ENCODE peak calls at places on chromosomes 2 and 18, in eight cellular contexts. K, R, T, L, Y, A, D and X are unnamed samples. For H3K36me3, the result is how much of the 10 kb centered on the place peaks cover.

GRCh38 chr2:122523143-122523542 is 767.7 kb downstream of the TSN start:
- DNase-seq in K (no peak), R (peak), T (no peak), L (no peak), Y (no peak), A (no peak), D (no peak), X (no peak)

GRCh38 chr2:144325086-144325485 is 194.8 kb downstream of the ZEB2 start:
- DNase-seq in K (no peak), R (no peak), T (peak), L (no peak), Y (no peak), A (no peak), D (no peak), X (peak)

GRCh38 chr2:69149631-69150215 is 136.7 kb downstream of the ANTXR1 start:
- DNase-seq in K (peak), R (peak), T (peak), L (peak), Y (no peak), A (peak), D (peak), X (peak)

GRCh38 chr2:104847821-104848160 is 6.1 kb upstream of the POU3F3 start:
- DNase-seq in K (no peak), R (no peak), T (no peak), L (no peak), Y (no peak), A (no peak), D (no peak), X (no peak)

GRCh38 chr18:9173770-9174233 is 37.2 kb downstream of the ANKRD12 start:
- DNase-seq in K (no peak), R (no peak), T (no peak), L (no peak), Y (no peak), A (no peak), D (no peak), X (no peak)

GRCh38 chr18:58858591-58859468 is 5.8 kb upstream of the ZNF532 start:
- DNase-seq in K (no peak), R (no peak), T (peak), L (peak), Y (no peak), A (peak), D (peak), X (no peak)

GRCh38 chr2:212227755-212228154 is 310.8 kb downstream of the ERBB4 start:
- DNase-seq in K (no peak), R (peak), T (no peak), L (peak), Y (peak), A (no peak), D (no peak), X (peak)

GRCh38 chr2:68287580-68288441 is 31.9 kb downstream of the CNRIP1 start:
- DNase-seq in K (no peak), R (no peak), T (no peak), L (no peak), Y (peak), A (peak), D (no peak), X (no peak)

GRCh38 chr2:111634050-111634784 is 249.8 kb downstream of the ANAPC1 start:
- DNase-seq in K (no peak), R (no peak), T (no peak), L (no peak), Y (peak), A (no peak), D (no peak), X (no peak)

GRCh38 chr2:105262662-105263091 is 21.1 kb downstream of the GPR45 start:
- DNase-seq in K (no peak), R (no peak), T (no peak), L (no peak), Y (peak), A (no peak), D (no peak), X (no peak)

GRCh38 chr2:152974146-152974545 is 255.7 kb downstream of the ARL6IP6 start:
- DNase-seq in K (no peak), R (no peak), T (no peak), L (no peak), Y (no peak), A (no peak), D (no peak), X (no peak)

GRCh38 chr2:53633441-53633840 is 134.2 kb upstream of the CHAC2 start:
- DNase-seq in K (no peak), R (peak), T (no peak), L (no peak), Y (peak), A (no peak), D (no peak), X (peak)

GRCh38 chr2:63049291-63050185 is 1.1 kb upstream of the OTX1 start:
- DNase-seq in K (peak), R (no peak), T (no peak), L (no peak), Y (no peak), A (no peak), D (no peak), X (no peak)

GRCh38 chr2:136874258-136874657 is 108.9 kb downstream of the THSD7B start:
- DNase-seq in K (peak), R (no peak), T (no peak), L (no peak), Y (no peak), A (no peak), D (no peak), X (peak)

DNA sequence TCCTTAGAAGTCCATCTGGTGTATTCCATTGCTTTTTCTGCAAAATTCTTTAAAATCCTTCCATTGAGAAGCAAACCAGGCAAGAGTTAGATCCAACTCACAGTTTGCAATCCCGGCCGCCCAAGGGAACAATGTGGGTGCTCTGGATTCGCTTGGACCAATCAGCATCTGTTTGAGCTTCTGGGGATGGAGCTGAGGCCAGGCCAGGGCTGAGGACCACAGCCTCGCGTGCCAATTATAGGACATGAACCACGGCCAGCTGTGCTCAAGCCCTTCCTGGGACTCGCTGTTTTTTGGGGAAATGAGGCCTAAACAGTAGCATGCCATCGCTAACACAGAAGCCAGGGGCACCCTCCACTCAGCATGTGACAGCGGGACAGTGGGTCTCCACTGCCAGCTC is 270.8 kb downstream of the HDAC4 start:
- DNase-seq in K (no peak), R (no peak), T (no peak), L (no peak), Y (no peak), A (no peak), D (no peak), X (no peak)
- H3K36me3 ChIP-seq in K (under half), R (under half), T (under half), L (under half), Y (under half), A (half or more), D (under half), X (under half)

GRCh38 chr18:23529597-23529996 is 26.3 kb downstream of the RMC1 start:
- DNase-seq in K (no peak), R (no peak), T (no peak), L (no peak), Y (peak), A (no peak), D (no peak), X (peak)

GRCh38 chr18:23531912-23532311 is 28.6 kb downstream of the RMC1 start:
- DNase-seq in K (no peak), R (no peak), T (no peak), L (no peak), Y (no peak), A (no peak), D (no peak), X (no peak)

GRCh38 chr18:23530195-23530594 is 26.9 kb downstream of the RMC1 start:
- DNase-seq in K (no peak), R (no peak), T (no peak), L (no peak), Y (no peak), A (no peak), D (no peak), X (no peak)

GRCh38 chr18:23526516-23527063 is 23.3 kb downstream of the RMC1 start:
- DNase-seq in K (no peak), R (no peak), T (no peak), L (no peak), Y (no peak), A (no peak), D (no peak), X (no peak)

DNA sequence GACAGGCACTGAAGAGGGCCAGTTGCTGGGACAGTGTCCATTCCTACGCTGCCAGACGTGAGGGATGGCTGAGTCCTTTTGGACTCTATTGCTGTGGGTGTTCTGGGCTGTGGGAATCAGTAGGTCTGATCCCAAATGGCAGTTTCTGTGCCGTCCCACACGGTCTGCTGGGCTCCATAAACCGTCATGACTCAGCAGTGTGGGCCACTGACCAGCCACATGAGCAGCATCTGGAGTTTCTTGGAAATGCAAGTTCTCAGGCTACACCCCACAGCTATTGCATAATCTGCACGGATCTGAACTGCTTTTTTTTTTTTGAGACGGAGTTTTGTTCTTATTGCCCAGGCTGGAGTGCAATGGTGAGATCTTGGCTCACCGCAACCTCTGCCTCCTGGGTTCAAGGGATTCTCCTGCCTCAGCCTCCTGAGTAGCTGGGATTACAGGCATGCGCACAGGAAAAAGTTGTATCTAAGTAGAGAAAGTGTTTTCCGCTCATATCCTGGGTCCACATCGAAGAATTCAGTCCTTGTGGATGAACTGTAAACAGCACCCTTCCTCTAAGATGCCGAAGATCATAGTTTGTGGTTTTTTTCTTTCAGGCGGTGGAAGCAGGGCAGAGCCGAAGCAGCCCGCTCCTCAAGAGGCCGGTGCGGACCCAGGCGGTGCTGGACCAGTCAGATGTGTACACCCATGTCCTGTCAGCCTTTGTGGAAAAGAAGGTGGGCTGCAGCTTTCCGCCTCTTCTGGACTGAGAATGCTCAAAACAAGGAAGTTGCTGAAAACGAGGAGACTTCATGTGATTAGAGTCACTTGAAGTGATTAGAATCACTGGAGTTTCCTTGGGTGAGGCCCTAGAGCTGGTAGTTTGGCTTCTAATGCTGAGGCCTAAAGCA is 25.5 kb downstream of the RMC1 start:
- DNase-seq in K (no peak), R (no peak), T (no peak), L (peak), Y (peak), A (peak), D (peak), X (no peak)
- H3K36me3 ChIP-seq in K (under half), R (under half), T (under half), L (half or more), Y (half or more), A (half or more), D (under half), X (half or more)

DNA sequence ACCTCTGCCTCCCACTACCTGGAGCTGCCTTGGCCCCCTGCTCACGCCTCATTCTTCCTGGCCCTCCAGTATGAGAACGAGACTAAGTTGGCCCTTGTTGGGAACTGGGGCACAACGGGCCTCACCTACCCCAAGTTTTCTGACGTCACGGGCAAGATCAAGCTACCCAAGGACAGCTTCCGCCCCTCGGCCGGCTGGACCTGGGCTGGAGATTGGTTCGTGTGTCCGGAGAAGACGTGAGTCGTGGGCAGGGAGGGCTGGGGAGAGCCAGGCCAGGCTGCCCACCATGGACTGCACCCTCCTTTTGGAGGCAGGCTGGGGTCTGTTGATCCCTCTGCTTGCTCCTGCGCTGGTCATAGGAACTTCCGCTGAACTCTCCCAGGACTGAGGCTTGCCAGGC is 114.7 kb downstream of the DYSF start:
- DNase-seq in K (no peak), R (no peak), T (no peak), L (no peak), Y (no peak), A (no peak), D (no peak), X (no peak)
- H3K36me3 ChIP-seq in K (under half), R (under half), T (under half), L (under half), Y (under half), A (half or more), D (under half), X (under half)

GRCh38 chr2:74887961-74888670 is 54.2 kb downstream of the HK2 start:
- DNase-seq in K (no peak), R (no peak), T (no peak), L (peak), Y (no peak), A (no peak), D (no peak), X (peak)
- H3K36me3 ChIP-seq in K (under half), R (under half), T (under half), L (half or more), Y (under half), A (half or more), D (under half), X (under half)

DNA sequence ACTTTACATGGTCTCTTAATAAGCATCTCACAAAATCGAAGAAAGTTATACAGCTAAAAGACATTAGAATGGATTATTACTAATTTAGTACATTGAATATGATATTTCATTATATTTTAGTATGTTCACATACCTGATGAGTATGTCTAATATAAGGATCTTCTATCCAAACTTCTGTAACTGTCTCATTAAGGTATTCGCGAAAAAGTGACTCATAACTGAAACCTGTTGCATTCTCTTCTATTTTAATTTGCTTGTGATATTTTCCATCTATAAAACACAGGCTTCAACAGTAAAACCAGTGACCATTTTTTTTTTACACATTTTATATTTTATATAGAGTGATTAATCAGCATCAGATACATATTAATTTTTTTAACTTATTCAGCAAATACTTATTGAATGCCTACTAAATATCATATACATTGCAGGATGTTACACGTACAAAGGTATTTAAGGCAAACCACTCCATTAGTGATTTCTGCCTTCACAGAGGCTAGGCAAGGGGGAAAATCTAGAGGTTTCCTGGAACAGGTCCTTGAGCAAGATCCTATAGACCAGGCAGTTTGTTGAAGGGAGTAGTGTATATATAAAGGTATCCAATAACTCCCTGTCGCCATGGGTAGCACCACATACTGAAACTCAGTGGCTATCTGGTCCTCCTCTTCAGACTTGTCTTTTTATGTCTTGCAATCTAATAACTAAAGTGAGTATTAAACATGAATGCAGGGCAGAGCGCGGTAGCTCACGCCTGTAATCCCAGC is 9.3 kb downstream of the MITD1 start:
- DNase-seq in K (no peak), R (no peak), T (no peak), L (no peak), Y (no peak), A (no peak), D (no peak), X (no peak)
- H3K36me3 ChIP-seq in K (under half), R (under half), T (under half), L (under half), Y (under half), A (under half), D (under half), X (under half)

GRCh38 chr2:37148325-37148724 is 8.5 kb downstream of the EIF2AK2 start:
- DNase-seq in K (no peak), R (no peak), T (no peak), L (no peak), Y (no peak), A (no peak), D (no peak), X (no peak)

GRCh38 chr2:37143986-37144385 is 12.8 kb downstream of the EIF2AK2 start:
- DNase-seq in K (no peak), R (no peak), T (no peak), L (no peak), Y (no peak), A (no peak), D (no peak), X (no peak)

GRCh38 chr2:37149626-37150322 is 7.0 kb downstream of the EIF2AK2 start:
- DNase-seq in K (no peak), R (no peak), T (no peak), L (no peak), Y (no peak), A (no peak), D (no peak), X (no peak)

GRCh38 chr2:37142546-37142945 is 14.2 kb downstream of the EIF2AK2 start:
- DNase-seq in K (no peak), R (no peak), T (no peak), L (no peak), Y (no peak), A (no peak), D (no peak), X (no peak)

GRCh38 chr2:37146062-37146461 is 10.7 kb downstream of the EIF2AK2 start:
- DNase-seq in K (no peak), R (no peak), T (no peak), L (no peak), Y (no peak), A (no peak), D (no peak), X (no peak)
- H3K36me3 ChIP-seq in K (under half), R (under half), T (under half), L (half or more), Y (under half), A (under half), D (under half), X (under half)

GRCh38 chr2:20307311-20307710 is 43.3 kb downstream of the PUM2 start:
- DNase-seq in K (no peak), R (no peak), T (no peak), L (no peak), Y (no peak), A (no peak), D (no peak), X (no peak)
- H3K36me3 ChIP-seq in K (half or more), R (half or more), T (under half), L (half or more), Y (under half), A (under half), D (under half), X (under half)

GRCh38 chr2:11629215-11629614 is 40.8 kb downstream of the NTSR2 start:
- DNase-seq in K (no peak), R (no peak), T (no peak), L (no peak), Y (no peak), A (no peak), D (no peak), X (no peak)
- H3K36me3 ChIP-seq in K (under half), R (half or more), T (under half), L (under half), Y (under half), A (under half), D (under half), X (under half)

DNA sequence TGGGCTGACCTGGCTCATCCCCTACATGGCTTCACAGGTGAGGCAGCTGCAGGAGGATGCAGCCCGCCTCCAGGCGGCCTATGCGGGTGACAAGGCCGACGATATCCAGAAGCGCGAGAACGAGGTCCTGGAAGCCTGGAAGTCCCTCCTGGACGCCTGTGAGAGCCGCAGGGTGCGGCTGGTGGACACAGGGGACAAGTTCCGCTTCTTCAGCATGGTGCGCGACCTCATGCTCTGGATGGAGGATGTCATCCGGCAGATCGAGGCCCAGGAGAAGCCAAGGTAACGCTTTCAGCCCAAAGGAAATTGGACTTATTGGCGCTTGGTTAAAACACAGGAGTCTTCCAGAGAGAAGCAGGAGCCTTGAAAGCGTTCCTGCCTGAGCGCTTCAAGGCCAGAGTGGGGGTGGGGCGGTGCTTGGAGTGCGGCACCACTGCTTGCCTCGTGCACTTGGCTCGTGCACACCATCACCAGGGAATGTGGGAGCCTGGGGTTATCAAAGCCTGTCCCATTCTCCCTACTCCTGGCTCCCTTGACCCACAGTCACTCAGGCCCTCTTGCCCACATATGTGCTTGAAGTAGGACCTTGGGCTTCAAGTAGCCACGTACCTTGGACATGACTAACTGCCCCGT is 69.8 kb upstream of the EML6 start:
- DNase-seq in K (no peak), R (no peak), T (no peak), L (no peak), Y (no peak), A (no peak), D (no peak), X (no peak)
- H3K36me3 ChIP-seq in K (under half), R (under half), T (under half), L (half or more), Y (half or more), A (half or more), D (under half), X (half or more)